ENCODE peak calls at places on chromosomes 3 and 15, in four cellular contexts. One of them, this sample, is unnamed.

GRCh38 chr3:125002414-125002811 is 53.4 kb downstream of the HEG1 start:
- DNase-seq in hippocampal formation: no peak
- DNase-seq in GM13976: no peak
- DNase-seq in CD4-positive, alpha-beta T cell: no peak
- DNase-seq in this sample: peak

GRCh38 chr3:99332726-99333125 is 305.7 kb upstream of the COL8A1 start:
- DNase-seq in CD4-positive, alpha-beta T cell: no peak
- DNase-seq in GM13976: no peak
- DNase-seq in hippocampal formation: no peak
- DNase-seq in this sample: no peak

GRCh38 chr3:45552031-45552772 is 42.3 kb upstream of the LIMD1 start:
- DNase-seq in hippocampal formation: no peak
- DNase-seq in CD4-positive, alpha-beta T cell: no peak
- DNase-seq in GM13976: no peak
- DNase-seq in this sample: no peak

GRCh38 chr15:82051664-82052063 is 5.8 kb upstream of the MEX3B start:
- DNase-seq in GM13976: no peak
- DNase-seq in hippocampal formation: peak
- DNase-seq in CD4-positive, alpha-beta T cell: no peak
- DNase-seq in this sample: peak

GRCh38 chr3:43859766-43860165 is 169.0 kb downstream of the ABHD5 start:
- DNase-seq in hippocampal formation: no peak
- DNase-seq in CD4-positive, alpha-beta T cell: no peak
- DNase-seq in GM13976: no peak
- DNase-seq in this sample: no peak

GRCh38 chr3:118817748-118818165 is 216.9 kb downstream of the IGSF11 start:
- DNase-seq in GM13976: peak
- DNase-seq in hippocampal formation: peak
- DNase-seq in CD4-positive, alpha-beta T cell: peak
- DNase-seq in this sample: peak

GRCh38 chr3:196666001-196666867 is 26.7 kb downstream of the NRROS start:
- DNase-seq in hippocampal formation: no peak
- DNase-seq in CD4-positive, alpha-beta T cell: no peak
- DNase-seq in GM13976: no peak
- DNase-seq in this sample: peak

GRCh38 chr3:161035711-161036110 is 69.4 kb downstream of the B3GALNT1 start:
- DNase-seq in GM13976: no peak
- DNase-seq in CD4-positive, alpha-beta T cell: no peak
- DNase-seq in hippocampal formation: no peak
- DNase-seq in this sample: no peak